ENCODE peak calls at places on chromosomes 7 and 10, in seven cellular contexts. N is GM12878; D is C1 segment of cervical spinal cord; O is hypothalamus; W is fibroblast of the aortic adventitia; L is H4; F is CD8-positive, alpha-beta memory T cell. Y is an unnamed sample.

GRCh38 chr10:128018236-128018635 is 108.0 kb downstream of the MKI67 start:
- DNase-seq in N (no peak), D (no peak), O (no peak), W (peak; percentile 12), L (no peak), F (no peak), Y (no peak)

GRCh38 chr7:94449151-94449725 is 54.5 kb downstream of the COL1A2 start:
- DNase-seq in N (peak; percentile 8), D (no peak), O (no peak), W (peak; percentile 74), L (peak; percentile 71), F (no peak), Y (peak; percentile 16)

GRCh38 chr7:100209493-100209892 is 10.3 kb upstream of the PVRIG start:
- DNase-seq in N (no peak), D (no peak), O (no peak), W (no peak), L (no peak), F (no peak), Y (no peak)

GRCh38 chr7:128373588-128373987 is 12.1 kb upstream of the PRRT4 start:
- DNase-seq in N (no peak), D (no peak), O (no peak), W (no peak), L (no peak), F (no peak), Y (no peak)

GRCh38 chr10:69407621-69408301 is 9.0 kb downstream of the TACR2 start:
- DNase-seq in N (no peak), D (no peak), O (no peak), W (no peak), L (no peak), F (peak; percentile 56), Y (no peak)

GRCh38 chr10:48943096-48943495 is 3.5 kb upstream of the LRRC18 start:
- DNase-seq in N (no peak), D (no peak), O (no peak), W (no peak), L (no peak), F (no peak), Y (no peak)

GRCh38 chr10:131792809-131793208 is 108.0 kb upstream of the PPP2R2D start:
- DNase-seq in N (no peak), D (no peak), O (no peak), W (no peak), L (no peak), F (no peak), Y (no peak)

GRCh38 chr7:49119706-49120105 is 195.4 kb downstream of the CDC14C start:
- DNase-seq in N (no peak), D (no peak), O (no peak), W (no peak), L (no peak), F (no peak), Y (no peak)

GRCh38 chr7:149882264-149883048 is 8.7 kb downstream of the ATP6V0E2 start:
- DNase-seq in N (no peak), D (no peak), O (peak; percentile 36), W (peak; percentile 25), L (no peak), F (no peak), Y (no peak)

GRCh38 chr7:28891192-28891872 is 66.8 kb downstream of the TRIL start:
- DNase-seq in N (no peak), D (no peak), O (no peak), W (no peak), L (no peak), F (no peak), Y (no peak)

GRCh38 chr7:44066494-44067063 is 1.2 kb upstream of the PGAM2 start:
- DNase-seq in N (no peak), D (no peak), O (no peak), W (no peak), L (no peak), F (peak; percentile 43), Y (no peak)

GRCh38 chr7:17474724-17475344 is 176.4 kb downstream of the AHR start:
- DNase-seq in N (no peak), D (no peak), O (no peak), W (no peak), L (peak; percentile 37), F (no peak), Y (no peak)

GRCh38 chr10:15237351-15237750 is 68.9 kb upstream of the NMT2 start:
- DNase-seq in N (no peak), D (no peak), O (no peak), W (peak; percentile 77), L (no peak), F (no peak), Y (no peak)

GRCh38 chr7:30143748-30144251 is 9.0 kb downstream of the MTURN start:
- DNase-seq in N (no peak), D (no peak), O (no peak), W (peak; percentile 60), L (no peak), F (no peak), Y (no peak)

GRCh38 chr10:15486404-15486803 is 115.3 kb upstream of the FAM171A1 start:
- DNase-seq in N (no peak), D (no peak), O (no peak), W (peak; percentile 98), L (peak; percentile 19), F (no peak), Y (no peak)

GRCh38 chr10:25651534-25651933 is 282.5 kb upstream of the MYO3A start:
- DNase-seq in N (no peak), D (no peak), O (no peak), W (no peak), L (no peak), F (no peak), Y (no peak)

GRCh38 chr10:102752934-102753664 is 9.4 kb downstream of the WBP1L start:
- DNase-seq in N (peak; percentile 19), D (no peak), O (no peak), W (peak; percentile 90), L (peak; percentile 74), F (no peak), Y (no peak)

GRCh38 chr10:13503745-13504463 is 24.9 kb downstream of the BEND7 start:
- DNase-seq in N (no peak), D (no peak), O (no peak), W (no peak), L (no peak), F (no peak), Y (no peak)

GRCh38 chr7:104074529-104074928 is 85.1 kb upstream of the RELN start:
- DNase-seq in N (no peak), D (no peak), O (no peak), W (peak; percentile 21), L (no peak), F (no peak), Y (no peak)

GRCh38 chr10:6912424-6912823 is 332.3 kb upstream of the PRKCQ start:
- DNase-seq in N (no peak), D (no peak), O (no peak), W (peak; percentile 89), L (no peak), F (no peak), Y (no peak)

GRCh38 chr10:35391153-35391953 is 55.0 kb downstream of the CCNY start:
- DNase-seq in N (no peak), D (no peak), O (no peak), W (no peak), L (no peak), F (no peak), Y (no peak)

GRCh38 chr10:116785282-116785681 is 42.9 kb upstream of the HSPA12A start:
- DNase-seq in N (no peak), D (no peak), O (no peak), W (no peak), L (no peak), F (no peak), Y (no peak)

GRCh38 chr7:92794386-92794785 is 42.0 kb downstream of the CDK6 start:
- DNase-seq in N (no peak), D (no peak), O (no peak), W (no peak), L (no peak), F (no peak), Y (no peak)

GRCh38 chr7:130649004-130649790 is 19.4 kb downstream of the COPG2 start:
- DNase-seq in N (peak; percentile 63), D (no peak), O (no peak), W (peak; percentile 34), L (no peak), F (no peak), Y (no peak)

GRCh38 chr7:78368781-78369180 is 570.2 kb downstream of the PHTF2 start:
- DNase-seq in N (no peak), D (no peak), O (no peak), W (no peak), L (no peak), F (no peak), Y (no peak)

GRCh38 chr10:3877092-3878000 is 92.3 kb upstream of the KLF6 start:
- DNase-seq in N (no peak), D (no peak), O (no peak), W (peak; percentile 26), L (no peak), F (no peak), Y (no peak)

GRCh38 chr10:49599546-49599945 is 10.6 kb upstream of the SLC18A3 start:
- DNase-seq in N (no peak), D (no peak), O (no peak), W (no peak), L (no peak), F (no peak), Y (no peak)

GRCh38 chr7:1532456-1533254 is 2.2 kb downstream of the MAFK start:
- DNase-seq in N (no peak), D (no peak), O (peak; percentile 52), W (peak; percentile 93), L (peak; percentile 99), F (peak; percentile 70), Y (peak; percentile 58)

GRCh38 chr7:2336626-2337025 is 18.0 kb upstream of the EIF3B start:
- DNase-seq in N (no peak), D (no peak), O (no peak), W (no peak), L (no peak), F (no peak), Y (no peak)

GRCh38 chr7:122438492-122438891 is 133.9 kb upstream of the FEZF1 start:
- DNase-seq in N (no peak), D (no peak), O (no peak), W (no peak), L (no peak), F (no peak), Y (no peak)

GRCh38 chr10:124451227-124451807 is 1.5 kb upstream of the NKX1-2 start:
- DNase-seq in N (no peak), D (no peak), O (no peak), W (no peak), L (no peak), F (no peak), Y (no peak)

GRCh38 chr7:23295401-23295697 is 3.8 kb upstream of the MALSU1 start:
- DNase-seq in N (no peak), D (no peak), O (no peak), W (no peak), L (no peak), F (no peak), Y (no peak)

GRCh38 chr7:41930538-41931262 is 227.8 kb upstream of the INHBA start:
- DNase-seq in N (no peak), D (no peak), O (no peak), W (peak; percentile 53), L (no peak), F (no peak), Y (no peak)

GRCh38 chr7:24229481-24230226 is 54.3 kb upstream of the NPY start:
- DNase-seq in N (no peak), D (no peak), O (no peak), W (no peak), L (no peak), F (no peak), Y (no peak)

GRCh38 chr7:45917658-45918057 is 3.4 kb downstream of the IGFBP3 start:
- DNase-seq in N (no peak), D (no peak), O (peak; percentile 57), W (peak; percentile 74), L (peak; percentile 86), F (peak; percentile 78), Y (peak; percentile 48)

GRCh38 chr7:43643842-43644241 is 60.9 kb downstream of the STK17A start:
- DNase-seq in N (no peak), D (no peak), O (no peak), W (no peak), L (no peak), F (no peak), Y (no peak)

GRCh38 chr7:26042237-26042636 is 109.8 kb upstream of the NFE2L3 start:
- DNase-seq in N (no peak), D (no peak), O (no peak), W (no peak), L (no peak), F (no peak), Y (no peak)

GRCh38 chr10:60282771-60283353 is 106.8 kb downstream of the ANK3 start:
- DNase-seq in N (no peak), D (no peak), O (no peak), W (peak; percentile 53), L (peak; percentile 22), F (no peak), Y (no peak)